ENCODE peak calls at places on chromosomes 2 and 18, in eight cellular contexts. One of them, this sample, is unnamed.
A peak's percentile ranks its signal among the peaks of the same experiment; 100 is the strongest.

GRCh38 chr2:121501070-121501469 is 29.6 kb upstream of the RNU4ATAC start:
- DNase-seq in endothelial cell of umbilical vein: no peak
- DNase-seq in prostate gland: no peak
- DNase-seq in transverse colon: no peak
- DNase-seq in breast epithelium: peak; percentile 57
- DNase-seq in Panc1: no peak
- DNase-seq in HCT116: no peak
- DNase-seq in stomach: no peak
- DNase-seq in this sample: no peak

GRCh38 chr18:3153107-3153704 is 66.6 kb downstream of the MYOM1 start:
- DNase-seq in breast epithelium: no peak
- DNase-seq in HCT116: no peak
- DNase-seq in endothelial cell of umbilical vein: peak; percentile 42
- DNase-seq in Panc1: no peak
- DNase-seq in transverse colon: no peak
- DNase-seq in prostate gland: no peak
- DNase-seq in stomach: no peak
- DNase-seq in this sample: no peak

GRCh38 chr2:109423556-109424359 is 190.0 kb downstream of the SEPTIN10 start:
- DNase-seq in stomach: no peak
- DNase-seq in transverse colon: peak; percentile 22
- DNase-seq in HCT116: no peak
- DNase-seq in prostate gland: no peak
- DNase-seq in endothelial cell of umbilical vein: no peak
- DNase-seq in breast epithelium: no peak
- DNase-seq in Panc1: no peak
- DNase-seq in this sample: no peak

GRCh38 chr2:231929961-231930600 is 3.9 kb upstream of the NPPC start:
- DNase-seq in transverse colon: no peak
- DNase-seq in stomach: peak; percentile 24
- DNase-seq in breast epithelium: no peak
- DNase-seq in HCT116: no peak
- DNase-seq in prostate gland: no peak
- DNase-seq in Panc1: no peak
- DNase-seq in endothelial cell of umbilical vein: no peak
- DNase-seq in this sample: no peak

GRCh38 chr2:172350844-172351480 is 76.4 kb upstream of the ITGA6 start:
- DNase-seq in transverse colon: no peak
- DNase-seq in prostate gland: peak; percentile 88
- DNase-seq in HCT116: no peak
- DNase-seq in endothelial cell of umbilical vein: no peak
- DNase-seq in stomach: peak; percentile 94
- DNase-seq in breast epithelium: peak; percentile 91
- DNase-seq in Panc1: no peak
- DNase-seq in this sample: peak; percentile 60

GRCh38 chr2:142462291-142462690 is 331.5 kb upstream of the LRP1B start:
- DNase-seq in endothelial cell of umbilical vein: no peak
- DNase-seq in prostate gland: no peak
- DNase-seq in HCT116: no peak
- DNase-seq in transverse colon: no peak
- DNase-seq in breast epithelium: no peak
- DNase-seq in stomach: no peak
- DNase-seq in Panc1: no peak
- DNase-seq in this sample: no peak

GRCh38 chr2:85226783-85227182 is 93.6 kb downstream of the TCF7L1 start:
- DNase-seq in Panc1: no peak
- DNase-seq in transverse colon: no peak
- DNase-seq in breast epithelium: no peak
- DNase-seq in stomach: no peak
- DNase-seq in prostate gland: no peak
- DNase-seq in endothelial cell of umbilical vein: no peak
- DNase-seq in HCT116: no peak
- DNase-seq in this sample: no peak

GRCh38 chr2:103991591-103991990 is 862.3 kb upstream of the POU3F3 start:
- DNase-seq in HCT116: no peak
- DNase-seq in transverse colon: no peak
- DNase-seq in endothelial cell of umbilical vein: no peak
- DNase-seq in prostate gland: no peak
- DNase-seq in breast epithelium: no peak
- DNase-seq in Panc1: no peak
- DNase-seq in stomach: no peak
- DNase-seq in this sample: no peak

GRCh38 chr2:54966165-54966819 is 84.0 kb downstream of the RTN4 start:
- DNase-seq in prostate gland: no peak
- DNase-seq in transverse colon: no peak
- DNase-seq in Panc1: no peak
- DNase-seq in breast epithelium: no peak
- DNase-seq in HCT116: no peak
- DNase-seq in stomach: no peak
- DNase-seq in endothelial cell of umbilical vein: peak; percentile 47
- DNase-seq in this sample: no peak

GRCh38 chr2:149596471-149596870 is 8.9 kb upstream of the MMADHC start:
- DNase-seq in prostate gland: no peak
- DNase-seq in breast epithelium: no peak
- DNase-seq in transverse colon: no peak
- DNase-seq in Panc1: no peak
- DNase-seq in endothelial cell of umbilical vein: no peak
- DNase-seq in stomach: no peak
- DNase-seq in HCT116: no peak
- DNase-seq in this sample: no peak

GRCh38 chr2:149601141-149601796 is 13.7 kb upstream of the MMADHC start:
- DNase-seq in Panc1: no peak
- DNase-seq in prostate gland: no peak
- DNase-seq in HCT116: no peak
- DNase-seq in endothelial cell of umbilical vein: peak; percentile 22
- DNase-seq in stomach: no peak
- DNase-seq in breast epithelium: no peak
- DNase-seq in transverse colon: no peak
- DNase-seq in this sample: no peak

GRCh38 chr2:149597050-149598013 is 9.8 kb upstream of the MMADHC start:
- DNase-seq in transverse colon: peak; percentile 23
- DNase-seq in Panc1: peak; percentile 66
- DNase-seq in endothelial cell of umbilical vein: peak; percentile 87
- DNase-seq in stomach: peak; percentile 30
- DNase-seq in HCT116: peak; percentile 54
- DNase-seq in breast epithelium: peak; percentile 43
- DNase-seq in prostate gland: peak; percentile 51
- DNase-seq in this sample: peak; percentile 41

GRCh38 chr2:149595069-149595963 is 7.7 kb upstream of the MMADHC start:
- DNase-seq in stomach: no peak
- DNase-seq in Panc1: no peak
- DNase-seq in endothelial cell of umbilical vein: peak; percentile 43
- DNase-seq in prostate gland: no peak
- DNase-seq in breast epithelium: no peak
- DNase-seq in transverse colon: no peak
- DNase-seq in HCT116: no peak
- DNase-seq in this sample: no peak

GRCh38 chr2:149598014-149598395 is 10.4 kb upstream of the MMADHC start:
- DNase-seq in breast epithelium: no peak
- DNase-seq in prostate gland: no peak
- DNase-seq in stomach: no peak
- DNase-seq in HCT116: no peak
- DNase-seq in Panc1: no peak
- DNase-seq in transverse colon: no peak
- DNase-seq in endothelial cell of umbilical vein: no peak
- DNase-seq in this sample: no peak
- H3K4me3 ChIP-seq in breast epithelium: peak overlapping the region; percentile 41
- H3K4me3 ChIP-seq in prostate gland: no peak overlapping the region
- H3K4me3 ChIP-seq in stomach: no peak overlapping the region
- H3K4me3 ChIP-seq in HCT116: no peak overlapping the region
- H3K4me3 ChIP-seq in Panc1: peak overlapping the region; percentile 7
- H3K4me3 ChIP-seq in transverse colon: no peak overlapping the region
- H3K4me3 ChIP-seq in endothelial cell of umbilical vein: no peak overlapping the region
- H3K4me3 ChIP-seq in this sample: no peak overlapping the region

GRCh38 chr18:46273861-46274260 is 169.7 kb downstream of the HAUS1 start:
- DNase-seq in Panc1: no peak
- DNase-seq in prostate gland: no peak
- DNase-seq in breast epithelium: peak; percentile 43
- DNase-seq in endothelial cell of umbilical vein: no peak
- DNase-seq in HCT116: no peak
- DNase-seq in stomach: no peak
- DNase-seq in transverse colon: peak; percentile 23
- DNase-seq in this sample: no peak

GRCh38 chr18:46269275-46269674 is 165.1 kb downstream of the HAUS1 start:
- DNase-seq in transverse colon: no peak
- DNase-seq in prostate gland: no peak
- DNase-seq in Panc1: no peak
- DNase-seq in breast epithelium: no peak
- DNase-seq in endothelial cell of umbilical vein: no peak
- DNase-seq in stomach: no peak
- DNase-seq in HCT116: no peak
- DNase-seq in this sample: no peak

GRCh38 chr18:46274266-46274665 is 170.1 kb downstream of the HAUS1 start:
- DNase-seq in transverse colon: no peak
- DNase-seq in prostate gland: no peak
- DNase-seq in stomach: no peak
- DNase-seq in HCT116: no peak
- DNase-seq in Panc1: no peak
- DNase-seq in endothelial cell of umbilical vein: no peak
- DNase-seq in breast epithelium: no peak
- DNase-seq in this sample: no peak

GRCh38 chr18:46268662-46269061 is 164.5 kb downstream of the HAUS1 start:
- DNase-seq in endothelial cell of umbilical vein: no peak
- DNase-seq in transverse colon: peak; percentile 35
- DNase-seq in breast epithelium: no peak
- DNase-seq in prostate gland: no peak
- DNase-seq in Panc1: no peak
- DNase-seq in HCT116: no peak
- DNase-seq in stomach: no peak
- DNase-seq in this sample: no peak

DNA sequence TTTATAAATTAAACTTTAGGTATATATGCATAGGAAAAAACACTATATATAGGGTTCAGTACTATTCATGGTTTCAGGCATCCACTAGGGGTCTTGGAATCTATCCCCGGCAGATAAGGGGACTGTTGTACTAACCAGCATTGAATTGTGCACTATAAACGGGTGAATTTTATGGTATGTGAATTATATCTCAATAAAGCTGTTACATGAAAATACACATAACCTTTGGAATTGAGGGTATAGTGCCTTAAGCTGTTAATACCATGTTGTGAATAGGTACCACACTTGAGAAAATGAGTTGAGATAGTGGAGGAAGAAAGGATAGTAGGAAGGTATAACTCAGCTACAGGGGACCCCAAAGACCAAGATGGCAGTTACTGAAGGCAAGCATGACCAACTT is 167.3 kb downstream of the HAUS1 start:
- DNase-seq in endothelial cell of umbilical vein: no peak
- DNase-seq in prostate gland: no peak
- DNase-seq in breast epithelium: no peak
- DNase-seq in Panc1: no peak
- DNase-seq in stomach: no peak
- DNase-seq in HCT116: no peak
- DNase-seq in transverse colon: no peak
- DNase-seq in this sample: no peak
- TF ChIP-seq POLR2AphosphoS5 in endothelial cell of umbilical vein: no peak
- TF ChIP-seq POLR2AphosphoS5 in prostate gland: no peak
- TF ChIP-seq POLR2AphosphoS5 in breast epithelium: no peak
- TF ChIP-seq POLR2AphosphoS5 in Panc1: no peak
- TF ChIP-seq POLR2AphosphoS5 in stomach: no peak
- TF ChIP-seq POLR2AphosphoS5 in HCT116: no peak
- TF ChIP-seq POLR2AphosphoS5 in transverse colon: no peak
- TF ChIP-seq POLR2AphosphoS5 in this sample: no peak

DNA sequence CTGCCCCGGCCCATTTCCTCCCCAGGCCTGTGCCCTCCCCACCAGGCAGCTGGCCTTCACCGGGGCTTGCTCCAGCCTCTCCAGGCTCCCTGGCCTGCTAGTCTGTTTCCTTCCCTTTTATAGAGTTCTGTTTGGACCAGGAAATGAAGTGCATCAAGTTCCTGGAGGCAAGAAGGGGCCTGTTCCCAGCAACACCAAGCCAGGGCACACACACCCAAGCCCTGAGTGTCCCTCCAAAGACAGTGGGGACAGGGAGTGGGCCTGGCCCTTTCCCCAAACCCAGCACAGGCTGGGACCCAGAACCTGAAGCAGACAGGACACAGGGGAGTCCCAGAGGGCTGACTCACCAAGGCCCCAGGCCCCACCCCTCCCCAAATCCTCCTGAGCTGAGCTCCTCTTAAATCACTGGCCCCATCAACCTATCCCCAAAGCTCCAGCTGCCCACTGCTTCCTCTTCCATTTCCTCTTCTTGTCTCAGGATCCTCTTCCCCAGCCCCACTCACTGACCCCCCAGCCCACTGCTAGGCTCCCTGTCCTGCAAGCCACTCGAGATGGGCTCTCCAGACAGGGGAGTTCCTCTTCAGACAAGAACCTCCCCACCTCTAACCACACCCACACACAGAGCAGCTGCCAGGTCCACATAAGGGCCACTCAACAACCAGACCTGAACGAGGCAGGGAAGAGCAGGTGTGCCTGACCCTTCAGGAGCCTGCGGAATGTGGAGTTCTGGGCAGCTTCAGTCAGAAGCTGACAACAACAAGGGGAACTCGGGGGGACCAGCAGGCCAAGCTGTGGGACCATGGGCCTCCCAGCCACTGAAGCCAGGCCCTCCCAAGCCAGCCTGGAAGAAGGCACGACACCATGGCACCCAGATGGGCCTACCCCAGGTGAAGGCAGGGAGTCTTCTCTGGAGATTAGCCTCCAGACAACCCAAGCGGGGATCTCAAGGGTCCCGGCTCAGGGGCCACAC is 74.2 kb downstream of the TNS1 start:
- DNase-seq in transverse colon: no peak
- DNase-seq in breast epithelium: peak; percentile 64
- DNase-seq in prostate gland: peak; percentile 72
- DNase-seq in endothelial cell of umbilical vein: peak; percentile 33
- DNase-seq in HCT116: no peak
- DNase-seq in Panc1: no peak
- DNase-seq in stomach: no peak
- DNase-seq in this sample: no peak
- H3K4me3 ChIP-seq in transverse colon: no peak overlapping the region
- H3K4me3 ChIP-seq in breast epithelium: peak overlapping the region; percentile 28
- H3K4me3 ChIP-seq in prostate gland: no peak overlapping the region
- H3K4me3 ChIP-seq in endothelial cell of umbilical vein: no peak overlapping the region
- H3K4me3 ChIP-seq in HCT116: no peak overlapping the region
- H3K4me3 ChIP-seq in Panc1: no peak overlapping the region
- H3K4me3 ChIP-seq in stomach: no peak overlapping the region
- H3K4me3 ChIP-seq in this sample: no peak overlapping the region

GRCh38 chr2:185676316-185676715 is 62.3 kb upstream of the FSIP2 start:
- DNase-seq in Panc1: no peak
- DNase-seq in endothelial cell of umbilical vein: no peak
- DNase-seq in HCT116: no peak
- DNase-seq in stomach: no peak
- DNase-seq in prostate gland: no peak
- DNase-seq in breast epithelium: no peak
- DNase-seq in transverse colon: no peak
- DNase-seq in this sample: no peak

GRCh38 chr2:185668710-185669109 is 69.9 kb upstream of the FSIP2 start:
- DNase-seq in transverse colon: no peak
- DNase-seq in prostate gland: no peak
- DNase-seq in endothelial cell of umbilical vein: no peak
- DNase-seq in stomach: no peak
- DNase-seq in HCT116: no peak
- DNase-seq in Panc1: no peak
- DNase-seq in breast epithelium: no peak
- DNase-seq in this sample: no peak

DNA sequence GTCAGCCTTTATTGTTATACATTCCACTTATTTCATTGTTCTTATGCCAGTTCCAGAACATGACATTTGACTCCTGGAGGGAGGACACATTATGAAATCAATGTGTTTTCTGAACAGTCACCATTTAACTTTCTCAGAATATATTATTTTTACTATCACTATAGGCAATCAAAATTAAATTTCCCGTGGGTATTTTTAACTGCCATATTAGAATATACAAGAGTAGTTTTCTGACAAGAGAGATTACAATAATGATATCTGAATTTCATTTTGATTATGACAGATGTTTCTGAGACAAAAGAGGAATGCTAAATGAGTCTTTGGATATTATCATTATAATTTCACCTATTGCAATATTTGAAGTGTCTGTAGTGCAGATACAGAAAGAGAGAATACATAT is 64.4 kb upstream of the FSIP2 start:
- DNase-seq in breast epithelium: no peak
- DNase-seq in transverse colon: no peak
- DNase-seq in prostate gland: no peak
- DNase-seq in stomach: no peak
- DNase-seq in Panc1: no peak
- DNase-seq in HCT116: no peak
- DNase-seq in endothelial cell of umbilical vein: no peak
- DNase-seq in this sample: no peak
- TF ChIP-seq POLR2AphosphoS5 in breast epithelium: no peak
- TF ChIP-seq POLR2AphosphoS5 in transverse colon: no peak
- TF ChIP-seq POLR2AphosphoS5 in prostate gland: no peak
- TF ChIP-seq POLR2AphosphoS5 in stomach: no peak
- TF ChIP-seq POLR2AphosphoS5 in Panc1: no peak
- TF ChIP-seq POLR2AphosphoS5 in HCT116: no peak
- TF ChIP-seq POLR2AphosphoS5 in endothelial cell of umbilical vein: no peak
- TF ChIP-seq POLR2AphosphoS5 in this sample: no peak

This sample was measured in HL-60.